ENCODE peak calls at places on chromosome 18, in ten cellular contexts. F is BE2C, H is neural progenitor cell, K is neural crest cell, Q is colonic mucosa, B is coronary artery, X is AG04449, Y is glutamatergic neuron, P is sigmoid colon, D is MCF 10A. Z is an unnamed sample.

GRCh38 chr18:73879328-73879727 is 268.3 kb downstream of the FBXO15 start:
- DNase-seq in K (no peak), P (no peak), H (no peak), F (no peak), X (no peak), D (no peak), Q (no peak), Y (no peak), B (no peak), Z (no peak)

GRCh38 chr18:3118195-3119010 is 101.4 kb downstream of the MYOM1 start:
- DNase-seq in P (no peak), X (no peak), F (no peak), D (no peak), Y (no peak), Q (no peak), K (no peak), H (no peak), B (no peak), Z (no peak)

GRCh38 chr18:23990474-23991410 is 23.8 kb upstream of the TTC39C start:
- DNase-seq in Y (no peak), Q (no peak), B (no peak), F (no peak), P (no peak), D (peak), X (no peak), K (no peak), H (no peak), Z (no peak)

GRCh38 chr18:2958819-2959298 is 54.1 kb downstream of the LPIN2 start:
- DNase-seq in D (no peak), Q (no peak), K (no peak), Y (no peak), H (no peak), X (peak), B (no peak), F (no peak), P (peak), Z (no peak)

GRCh38 chr18:23716516-23716915 is 27.3 kb downstream of the LAMA3 start:
- DNase-seq in K (no peak), F (no peak), Y (no peak), B (peak), H (no peak), D (peak), P (no peak), Q (no peak), X (no peak), Z (no peak)

GRCh38 chr18:8005870-8006269 is 438.8 kb downstream of the PTPRM start:
- DNase-seq in Y (no peak), F (no peak), H (no peak), Q (no peak), P (no peak), B (no peak), X (no peak), K (no peak), D (no peak), Z (no peak)

GRCh38 chr18:67010916-67011315 is 407.0 kb upstream of the CDH19 start:
- DNase-seq in H (no peak), F (no peak), K (no peak), D (peak), Q (no peak), X (no peak), P (no peak), B (no peak), Y (no peak), Z (no peak)

GRCh38 chr18:21489119-21489750 is 111.3 kb downstream of the ESCO1 start:
- DNase-seq in D (peak), F (peak), K (peak), P (no peak), B (no peak), Q (peak), H (peak), Y (peak), X (peak), Z (no peak)

GRCh38 chr18:158128-159036 is at the start of gene USP14:
- DNase-seq in X (peak), B (peak), F (peak), Y (peak), K (peak), D (peak), H (peak), P (peak), Q (peak), Z (peak)
- TF ChIP-seq CTCF in X (no peak), B (no peak), F (no peak), Y (no peak), K (no peak), D (no peak), H (peak), P (no peak), Q (no peak), Z (no peak)

GRCh38 chr18:49335677-49336076 is 124.8 kb downstream of the DYM start:
- DNase-seq in B (no peak), K (no peak), D (no peak), Q (no peak), F (no peak), X (no peak), H (no peak), P (no peak), Y (peak), Z (no peak)
- TF ChIP-seq CTCF in B (no peak), K (peak), D (no peak), Q (no peak), F (peak), X (no peak), H (peak), P (no peak), Y (no peak), Z (peak)

GRCh38 chr18:39786477-39786876 is 2168.6 kb upstream of the PIK3C3 start:
- DNase-seq in H (no peak), Y (no peak), K (no peak), F (no peak), B (no peak), X (no peak), D (no peak), Q (no peak), P (no peak), Z (no peak)

GRCh38 chr18:39774957-39775582 is 2180.0 kb upstream of the PIK3C3 start:
- DNase-seq in K (no peak), H (no peak), P (no peak), B (no peak), D (no peak), Q (no peak), X (no peak), F (no peak), Y (no peak), Z (no peak)

GRCh38 chr18:39776766-39777165 is 2178.3 kb upstream of the PIK3C3 start:
- DNase-seq in Q (no peak), P (no peak), F (no peak), H (no peak), B (no peak), K (no peak), Y (no peak), X (no peak), D (no peak), Z (no peak)

DNA sequence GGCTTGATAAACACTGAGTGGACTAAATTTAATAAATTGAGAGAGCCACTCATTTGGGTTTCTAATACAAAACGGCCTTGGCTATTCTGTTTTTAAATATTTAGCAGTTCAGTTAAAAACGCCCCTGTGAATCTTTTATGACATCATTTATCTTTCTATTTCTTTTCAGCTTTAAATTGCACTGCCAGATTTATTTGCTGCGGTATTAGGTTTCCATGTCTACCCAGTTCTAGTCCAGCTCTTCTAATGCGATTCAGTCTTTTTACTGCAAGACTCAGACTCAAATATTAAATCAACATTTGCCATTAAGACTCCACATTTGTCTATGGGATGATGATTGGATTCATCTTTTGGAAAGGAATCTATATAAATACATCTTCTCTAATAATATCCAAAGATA is 2174.3 kb upstream of the PIK3C3 start:
- DNase-seq in B (no peak), F (no peak), X (no peak), P (no peak), Y (no peak), D (no peak), K (no peak), Q (no peak), H (no peak), Z (no peak)
- TF ChIP-seq CTCF in B (no peak), F (no peak), X (no peak), P (no peak), Y (no peak), D (no peak), K (no peak), Q (no peak), H (no peak), Z (no peak)

GRCh38 chr18:38174594-38174993 is 609.0 kb upstream of the CELF4 start:
- DNase-seq in X (no peak), Y (no peak), D (no peak), Q (no peak), F (no peak), P (no peak), H (no peak), B (no peak), K (no peak), Z (no peak)
- TF ChIP-seq CTCF in X (no peak), Y (no peak), D (no peak), Q (no peak), F (no peak), P (no peak), H (no peak), B (no peak), K (no peak), Z (no peak)

DNA sequence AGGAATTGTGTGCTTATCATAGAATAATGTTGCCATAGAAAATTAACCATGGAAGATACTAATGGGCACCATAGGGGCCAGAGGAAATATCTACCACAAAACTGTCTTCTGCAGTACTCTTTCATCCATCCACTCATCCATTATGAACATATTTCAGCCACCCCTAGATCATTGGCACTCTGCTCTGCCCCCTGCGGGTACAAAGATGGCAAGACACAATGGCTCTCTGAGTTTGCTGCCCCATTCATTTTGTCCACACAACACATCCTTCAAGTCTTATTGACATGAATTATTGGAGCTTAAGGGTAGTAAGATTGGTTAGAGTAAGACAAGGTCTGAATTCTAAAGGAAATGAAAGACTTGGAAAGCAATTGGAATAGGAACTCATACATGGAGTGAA is 1224.7 kb upstream of the CELF4 start:
- DNase-seq in K (no peak), P (no peak), Y (no peak), D (peak), B (no peak), H (peak), Q (no peak), X (no peak), F (no peak), Z (no peak)
- TF ChIP-seq CTCF in K (peak), P (no peak), Y (no peak), D (peak), B (no peak), H (peak), Q (no peak), X (no peak), F (no peak), Z (peak)

GRCh38 chr18:45792551-45793294 is 32.8 kb upstream of the SIGLEC15 start:
- DNase-seq in K (no peak), X (no peak), P (no peak), Q (no peak), B (peak), D (no peak), Y (no peak), H (no peak), F (no peak), Z (no peak)
- TF ChIP-seq CTCF in K (no peak), X (no peak), P (no peak), Q (no peak), B (no peak), D (no peak), Y (no peak), H (no peak), F (no peak), Z (no peak)

DNA sequence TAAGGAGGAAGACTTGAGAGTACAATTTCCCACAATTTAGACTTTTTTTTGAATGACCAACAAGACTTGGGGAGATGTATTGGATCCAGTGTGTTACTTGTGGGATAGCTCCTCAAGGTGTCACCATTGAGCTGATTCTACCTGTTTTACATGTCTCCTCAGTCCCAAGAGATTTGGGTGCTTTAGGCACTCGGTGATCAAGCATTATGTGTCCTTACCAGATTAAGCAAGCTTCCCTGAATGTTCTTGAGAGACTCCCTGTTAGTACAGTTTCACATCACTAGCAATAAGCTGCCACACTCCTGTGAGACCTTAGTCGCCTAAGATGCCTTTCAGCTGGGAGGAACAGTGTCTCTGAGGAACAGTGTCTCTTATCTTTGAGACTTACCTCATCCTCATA is 384.3 kb upstream of the SYT4 start:
- DNase-seq in P (no peak), F (peak), X (peak), B (no peak), Y (no peak), H (peak), D (peak), Q (no peak), K (no peak), Z (no peak)
- TF ChIP-seq CTCF in P (no peak), F (peak), X (peak), B (no peak), Y (no peak), H (peak), D (peak), Q (peak), K (peak), Z (peak)

Z was measured in progenitor cell of endocrine pancreas.